ENCODE peak calls at places on chromosomes 4 and X, in five cellular contexts. A is AG09309, D is endothelial cell, G is kidney, H is GM10248. N is an unnamed sample.
A peak's percentile ranks its signal among the peaks of the same experiment; 100 is the strongest.

GRCh38 chr4:2818351-2818939 is 25.2 kb upstream of the ADD1 start:
- DNase-seq in A (no peak), D (no peak), G (peak; percentile 75), H (no peak), N (peak; percentile 68)

GRCh38 chrX:71671043-71671829 is 3.9 kb downstream of the LOC101059915 start:
- DNase-seq in A (no peak), D (no peak), G (peak; percentile 53), H (no peak), N (no peak)

GRCh38 chr4:152072001-152072485 is 311.2 kb upstream of the GATB start:
- DNase-seq in A (no peak), D (no peak), G (no peak), H (no peak), N (no peak)

GRCh38 chr4:157076578-157076947 is 613 bp downstream of the GLRB start:
- DNase-seq in A (no peak), D (peak; percentile 7), G (peak; percentile 49), H (no peak), N (peak; percentile 21)

GRCh38 chrX:38891641-38892413 is 90.6 kb downstream of the MID1IP1 start:
- DNase-seq in A (no peak), D (no peak), G (no peak), H (peak; percentile 35), N (peak; percentile 25)

GRCh38 chr4:81314897-81315470 is 100.0 kb upstream of the PRKG2 start:
- DNase-seq in A (peak; percentile 10), D (no peak), G (no peak), H (no peak), N (no peak)

GRCh38 chr4:161197912-161198311 is 965.9 kb downstream of the FSTL5 start:
- DNase-seq in A (no peak), D (no peak), G (no peak), H (no peak), N (no peak)

GRCh38 chr4:6608758-6609414 is 31.6 kb upstream of the MRFAP1 start:
- DNase-seq in A (no peak), D (peak; percentile 19), G (no peak), H (no peak), N (no peak)

GRCh38 chr4:100895572-100896197 is 377.9 kb upstream of the EMCN start:
- DNase-seq in A (no peak), D (no peak), G (no peak), H (peak; percentile 36), N (peak; percentile 28)

GRCh38 chr4:71189471-71189870 is 149.3 kb upstream of the SLC4A4 start:
- DNase-seq in A (no peak), D (no peak), G (no peak), H (no peak), N (no peak)

GRCh38 chr4:67776746-67777145 is 22.6 kb upstream of the GNRHR start:
- DNase-seq in A (no peak), D (no peak), G (no peak), H (no peak), N (no peak)

GRCh38 chrX:21940356-21940829 is at the start of gene SMS:
- DNase-seq in A (no peak), D (peak; percentile 55), G (peak; percentile 91), H (peak; percentile 72), N (peak; percentile 80)

GRCh38 chr4:156475322-156475721 is 496.3 kb downstream of the PDGFC start:
- DNase-seq in A (peak; percentile 39), D (peak; percentile 5), G (no peak), H (no peak), N (peak; percentile 6)

GRCh38 chr4:95129708-95130343 is 372.1 kb downstream of the BMPR1B start:
- DNase-seq in A (peak; percentile 99), D (no peak), G (no peak), H (no peak), N (no peak)

GRCh38 chrX:19842542-19842941 is 44.9 kb downstream of the SH3KBP1 start:
- DNase-seq in A (no peak), D (no peak), G (no peak), H (no peak), N (no peak)

GRCh38 chr4:142845293-142846070 is 619 bp downstream of the INPP4B start:
- DNase-seq in A (no peak), D (peak; percentile 35), G (peak; percentile 81), H (peak; percentile 5), N (no peak)

GRCh38 chr4:170672571-170672970 is 582.8 kb upstream of the AADAT start:
- DNase-seq in A (no peak), D (no peak), G (no peak), H (no peak), N (no peak)

GRCh38 chrX:23304881-23305280 is 29.8 kb upstream of the PTCHD1 start:
- DNase-seq in A (no peak), D (no peak), G (no peak), H (no peak), N (no peak)

GRCh38 chr4:25818293-25819240 is 44.2 kb downstream of the SEL1L3 start:
- DNase-seq in A (no peak), D (no peak), G (no peak), H (no peak), N (no peak)

GRCh38 chr4:187010052-187010451 is 286.4 kb upstream of the FAT1 start:
- DNase-seq in A (no peak), D (no peak), G (no peak), H (no peak), N (no peak)

GRCh38 chr4:105473340-105474109 is at the start of gene PPA2:
- DNase-seq in A (peak; percentile 64), D (peak; percentile 73), G (peak; percentile 96), H (peak; percentile 92), N (peak; percentile 89)
- TF ChIP-seq CTCF in A (no peak), D (peak; percentile 80), G (no peak), H (no peak), N (no peak)

DNA sequence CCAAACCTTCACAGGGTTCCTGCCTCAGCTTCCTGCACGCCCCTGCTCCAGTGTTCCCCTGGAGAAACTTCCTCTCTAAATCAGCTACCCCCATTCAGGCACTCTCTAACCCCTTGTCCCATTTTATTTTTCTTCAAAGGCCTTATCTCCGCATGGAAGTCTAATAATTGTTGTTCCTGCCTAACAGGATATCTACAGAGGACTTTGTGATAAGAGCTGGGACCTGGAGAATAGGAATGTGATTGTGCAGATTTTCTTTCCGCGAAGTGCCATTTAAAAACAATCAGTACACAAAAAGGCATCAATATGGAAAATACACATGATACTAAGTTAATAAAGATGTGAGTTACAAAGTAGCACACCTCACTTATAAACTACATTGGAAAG is 32.6 kb downstream of the LDB2 start:
- DNase-seq in A (no peak), D (no peak), G (no peak), H (no peak), N (no peak)
- TF ChIP-seq CTCF in A (no peak), D (no peak), G (no peak), H (no peak), N (no peak)

DNA sequence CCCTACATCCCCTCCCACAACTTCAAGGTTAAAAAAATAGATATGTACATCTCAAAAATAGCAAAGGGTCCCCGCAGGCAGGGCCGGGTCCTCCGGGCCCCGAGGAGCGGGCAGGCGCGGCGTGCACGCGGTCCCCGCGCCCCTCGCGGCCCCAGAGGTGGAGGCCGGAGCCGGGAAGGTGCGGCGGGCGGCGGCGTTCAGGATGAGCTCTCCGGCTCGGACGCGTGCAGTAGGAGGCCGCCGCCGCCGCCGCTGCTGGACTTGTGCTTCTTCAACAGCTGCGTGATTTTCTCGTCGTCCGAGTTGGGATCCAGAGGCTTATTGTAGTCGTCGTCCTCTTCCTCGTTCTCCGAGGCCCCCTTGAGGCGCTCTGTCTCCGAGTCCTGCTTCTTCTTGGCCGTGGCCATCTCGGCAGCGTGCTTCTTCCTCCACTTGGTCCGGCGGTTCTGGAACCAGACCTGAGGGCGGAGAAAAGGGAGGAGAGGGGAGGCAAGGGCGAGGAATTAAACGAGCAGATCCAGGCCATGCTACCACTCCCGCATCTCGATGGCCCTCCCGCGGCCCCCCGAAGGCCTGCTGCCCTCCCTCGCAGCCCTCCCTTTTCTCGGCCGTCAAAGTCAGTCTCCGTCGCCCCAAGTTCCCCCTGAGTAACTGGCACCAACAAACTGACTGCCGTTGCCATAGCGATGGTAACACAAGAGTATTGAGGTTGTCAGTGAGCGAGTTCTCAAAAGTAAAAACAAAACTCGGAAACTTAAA is 5.8 kb downstream of the NKX6-1 start:
- DNase-seq in A (no peak), D (peak; percentile 58), G (peak; percentile 66), H (no peak), N (no peak)
- TF ChIP-seq CTCF in A (no peak), D (no peak), G (no peak), H (no peak), N (no peak)

DNA sequence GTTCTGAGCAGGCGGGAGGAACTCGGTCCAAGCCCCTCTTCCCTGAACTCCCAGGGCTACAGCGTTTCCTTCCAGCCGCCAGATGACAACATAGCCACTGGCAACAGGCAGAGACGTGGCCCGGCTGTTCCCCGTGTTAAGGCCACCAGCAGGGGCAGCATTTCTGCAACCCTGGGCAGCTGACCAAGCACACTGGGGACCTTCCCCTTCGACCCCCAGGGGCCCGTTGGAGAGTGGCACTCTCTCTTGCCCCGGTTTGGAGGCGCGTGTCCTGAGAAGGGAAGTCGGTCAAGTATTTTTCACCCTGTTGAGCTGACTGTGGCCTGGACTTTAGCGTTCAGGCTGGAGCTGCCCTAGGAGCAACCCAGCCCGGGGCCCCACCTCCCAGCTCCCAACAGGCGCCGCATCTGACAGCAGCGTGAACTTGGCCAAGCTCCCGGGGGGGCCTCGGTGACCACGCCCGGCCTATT is 37.6 kb downstream of the ZBTB49 start:
- DNase-seq in A (no peak), D (peak; percentile 72), G (peak; percentile 77), H (peak; percentile 30), N (peak; percentile 18)
- TF ChIP-seq CTCF in A (peak; percentile 34), D (peak; percentile 53), G (no peak), H (peak; percentile 14), N (peak; percentile 18)

DNA sequence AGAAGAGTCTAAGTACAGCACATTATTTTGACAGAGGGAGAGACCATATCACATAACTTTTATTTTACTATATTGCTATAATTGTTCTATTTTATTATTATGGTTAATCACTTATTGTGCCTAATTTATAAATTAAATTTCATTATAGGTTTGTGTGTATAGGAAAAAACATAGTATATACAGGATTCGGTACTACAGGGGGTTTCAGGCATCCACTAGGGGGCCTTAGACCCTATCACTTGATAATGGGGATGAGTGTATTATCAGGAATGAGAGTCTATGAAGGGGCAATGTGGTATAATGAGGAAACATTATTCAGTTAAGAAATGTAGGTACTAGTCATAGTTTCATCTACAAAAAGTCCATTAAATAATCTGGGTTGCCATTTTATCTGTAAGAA is 833.1 kb downstream of the C4orf33 start:
- DNase-seq in A (no peak), D (peak; percentile 22), G (no peak), H (no peak), N (no peak)
- TF ChIP-seq CTCF in A (no peak), D (peak; percentile 58), G (peak; percentile 27), H (peak; percentile 16), N (peak; percentile 24)

GRCh38 chr4:23456864-23457263 is 433.0 kb downstream of the PPARGC1A start:
- DNase-seq in A (no peak), D (no peak), G (no peak), H (no peak), N (no peak)

GRCh38 chr4:23458061-23458460 is 431.8 kb downstream of the PPARGC1A start:
- DNase-seq in A (no peak), D (no peak), G (no peak), H (no peak), N (no peak)

GRCh38 chr4:23455482-23455881 is 434.4 kb downstream of the PPARGC1A start:
- DNase-seq in A (no peak), D (peak; percentile 7), G (no peak), H (no peak), N (no peak)
- TF ChIP-seq CTCF in A (no peak), D (no peak), G (peak; percentile 16), H (no peak), N (no peak)

N was measured in GM20000.